ENCODE peak calls at places on chromosomes 2 and 18, in five cellular contexts. P is tibial artery; L is CD8-positive, alpha-beta T cell; W is Peyer's patch; D is esophagus muscularis mucosa. U is an unnamed sample.

GRCh38 chr2:54403512-54404238 is 52.5 kb upstream of the SPTBN1 start:
- DNase-seq in W (no peak), P (no peak), D (no peak), L (no peak), U (no peak)

GRCh38 chr2:171327043-171327496 is 106.7 kb downstream of the METTL8 start:
- DNase-seq in P (no peak), W (no peak), D (no peak), L (no peak), U (no peak)

GRCh38 chr18:53551868-53552426 is 672.5 kb downstream of the MBD2 start:
- DNase-seq in D (no peak), P (no peak), L (no peak), W (no peak), U (peak; percentile 18)

GRCh38 chr2:84906108-84906899 is 848 bp downstream of the TMSB10 start:
- DNase-seq in P (no peak), W (peak; percentile 84), L (no peak), D (peak; percentile 90), U (peak; percentile 34)

GRCh38 chr2:171478345-171478744 is 43.9 kb upstream of the CYBRD1 start:
- DNase-seq in P (no peak), D (no peak), W (no peak), L (no peak), U (no peak)

GRCh38 chr2:18721038-18721922 is 131.9 kb upstream of the NT5C1B start:
- DNase-seq in L (no peak), P (no peak), D (no peak), W (no peak), U (no peak)

GRCh38 chr2:152071077-152071476 is 27.8 kb downstream of the CACNB4 start:
- DNase-seq in L (no peak), P (no peak), D (no peak), W (no peak), U (no peak)

GRCh38 chr18:70373062-70373519 is 84.2 kb downstream of the SOCS6 start:
- DNase-seq in P (no peak), L (no peak), D (no peak), W (peak; percentile 59), U (no peak)

GRCh38 chr18:73752965-73753364 is 394.7 kb downstream of the FBXO15 start:
- DNase-seq in L (no peak), P (no peak), D (no peak), W (no peak), U (no peak)

GRCh38 chr18:54149078-54149697 is 75.3 kb downstream of the MBD2 start:
- DNase-seq in D (no peak), L (no peak), P (peak; percentile 32), W (no peak), U (no peak)

GRCh38 chr2:119174216-119174992 is 15.9 kb upstream of the C1QL2 start:
- DNase-seq in D (no peak), W (peak; percentile 79), P (no peak), L (peak; percentile 46), U (no peak)

GRCh38 chr18:33821503-33821902 is 243.5 kb downstream of the ASXL3 start:
- DNase-seq in D (no peak), L (no peak), P (no peak), W (no peak), U (no peak)

GRCh38 chr2:73218298-73218697 is 4.3 kb downstream of the SMYD5 start:
- DNase-seq in D (no peak), W (no peak), L (no peak), P (no peak), U (no peak)

GRCh38 chr2:176514805-176515500 is 245.7 kb downstream of the MTX2 start:
- DNase-seq in P (no peak), D (no peak), L (no peak), W (no peak), U (no peak)

GRCh38 chr18:76994086-76994654 is 138.4 kb downstream of the MBP start:
- DNase-seq in L (no peak), W (no peak), P (no peak), D (no peak), U (no peak)

GRCh38 chr18:48728204-48728833 is 189.5 kb downstream of the CTIF start:
- DNase-seq in W (no peak), L (no peak), D (no peak), P (peak; percentile 62), U (no peak)

GRCh38 chr2:229419158-229419557 is 148.1 kb upstream of the PID1 start:
- DNase-seq in P (no peak), D (no peak), W (no peak), L (no peak), U (no peak)

GRCh38 chr18:9925795-9926194 is 12.0 kb downstream of the VAPA start:
- DNase-seq in D (no peak), W (no peak), L (no peak), P (no peak), U (no peak)
- H3K4me1 ChIP-seq in D (peaks cover 71% of the 10 kb centered on the region), W (peaks cover 65% of the 10 kb centered on the region), L (peaks cover 85% of the 10 kb centered on the region), P (peaks cover 98% of the 10 kb centered on the region), U (peaks cover 99% of the 10 kb centered on the region)

GRCh38 chr2:10279946-10280463 is 22.7 kb upstream of the HPCAL1 start:
- DNase-seq in D (no peak), L (no peak), P (no peak), W (peak; percentile 41), U (no peak)
- H3K4me1 ChIP-seq in D (peaks cover 1% of the 10 kb centered on the region), L (peaks cover 10% of the 10 kb centered on the region), P (peaks cover 37% of the 10 kb centered on the region), W (peaks cover 16% of the 10 kb centered on the region), U (peaks cover 4% of the 10 kb centered on the region)

GRCh38 chr2:156064540-156064939 is 268.0 kb downstream of the NR4A2 start:
- DNase-seq in W (no peak), P (no peak), L (no peak), D (no peak), U (no peak)

GRCh38 chr2:156065912-156066311 is 266.6 kb downstream of the NR4A2 start:
- DNase-seq in D (no peak), W (no peak), P (no peak), L (no peak), U (no peak)
- H3K4me1 ChIP-seq in D (no peaks in the 10 kb centered on the region), W (no peaks in the 10 kb centered on the region), P (no peaks in the 10 kb centered on the region), L (no peaks in the 10 kb centered on the region), U (no peaks in the 10 kb centered on the region)

DNA sequence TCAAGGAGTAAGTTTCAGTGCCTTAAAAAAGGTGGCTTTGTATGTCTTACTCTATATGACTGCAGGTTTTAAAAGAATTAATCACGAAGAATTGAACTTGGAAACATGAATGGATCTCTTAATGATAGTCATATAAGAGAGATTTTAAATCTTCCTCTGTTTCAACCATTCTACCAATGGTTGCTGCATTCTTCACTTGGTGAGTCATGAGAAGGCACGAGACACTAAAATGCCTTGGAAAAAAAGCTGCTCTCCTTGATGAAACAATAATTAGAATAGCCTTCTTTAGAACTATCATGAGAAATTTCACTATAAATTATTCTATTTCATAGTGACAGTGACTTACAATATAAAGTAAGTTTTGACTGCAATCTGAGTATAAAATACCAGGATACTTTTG is 101.7 kb upstream of the NRP2 start:
- DNase-seq in L (no peak), W (no peak), P (no peak), D (no peak), U (no peak)
- H3K4me1 ChIP-seq in L (no peaks in the 10 kb centered on the region), W (no peaks in the 10 kb centered on the region), P (no peaks in the 10 kb centered on the region), D (no peaks in the 10 kb centered on the region), U (no peaks in the 10 kb centered on the region)

DNA sequence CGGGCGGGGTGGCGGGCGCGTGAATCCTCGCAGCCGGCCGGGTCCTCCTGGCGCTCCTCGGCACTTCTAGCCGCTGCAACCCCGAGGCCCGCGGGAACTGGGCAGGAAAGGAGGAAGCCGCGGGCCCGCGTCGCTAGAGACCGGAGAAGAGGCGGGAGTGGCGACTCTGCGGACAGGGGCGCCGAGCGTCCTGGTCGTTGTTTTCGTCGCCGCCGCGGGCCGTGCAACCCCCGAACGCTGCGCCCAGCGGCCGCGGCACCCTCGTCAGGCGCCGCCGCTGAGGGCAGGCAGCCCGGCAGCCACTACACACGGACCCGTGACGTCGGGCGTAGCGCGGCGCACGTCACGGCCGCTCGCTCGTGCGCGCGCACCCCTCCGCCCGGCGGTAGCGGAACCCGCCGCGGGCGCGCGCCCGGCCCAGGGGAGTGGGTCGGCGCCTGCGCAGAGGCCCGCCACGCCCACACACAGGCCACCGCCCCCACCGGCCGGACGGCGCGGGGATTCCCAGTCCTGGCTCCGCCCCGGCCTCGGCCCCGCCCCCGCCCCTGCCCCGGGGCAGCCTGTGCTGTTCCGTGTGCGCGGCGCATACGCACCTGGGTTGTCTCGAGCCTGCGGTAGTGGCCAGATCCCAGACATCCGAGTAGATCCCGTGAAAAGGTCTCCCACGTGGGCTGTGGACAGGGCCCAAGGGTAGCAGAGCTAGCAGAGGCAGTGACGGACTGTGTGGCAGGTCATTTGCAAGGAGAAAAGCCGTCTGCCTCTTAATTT is at the start of gene MAP3K2:
- DNase-seq in L (peak; percentile 97), D (peak; percentile 96), W (peak; percentile 98), P (peak; percentile 90), U (peak; percentile 93)
- H3K4me1 ChIP-seq in L (peaks cover 36% of the 10 kb centered on the region), D (peaks cover 19% of the 10 kb centered on the region), W (peaks cover 37% of the 10 kb centered on the region), P (peaks cover 54% of the 10 kb centered on the region), U (peaks cover 54% of the 10 kb centered on the region)

GRCh38 chr2:237177986-237178385 is 92.3 kb downstream of the COPS8 start:
- DNase-seq in W (no peak), L (no peak), D (peak; percentile 66), P (no peak), U (no peak)
- H3K4me1 ChIP-seq in W (no peaks in the 10 kb centered on the region), L (no peaks in the 10 kb centered on the region), D (no peaks in the 10 kb centered on the region), P (peaks cover 8% of the 10 kb centered on the region), U (peaks cover 5% of the 10 kb centered on the region)

DNA sequence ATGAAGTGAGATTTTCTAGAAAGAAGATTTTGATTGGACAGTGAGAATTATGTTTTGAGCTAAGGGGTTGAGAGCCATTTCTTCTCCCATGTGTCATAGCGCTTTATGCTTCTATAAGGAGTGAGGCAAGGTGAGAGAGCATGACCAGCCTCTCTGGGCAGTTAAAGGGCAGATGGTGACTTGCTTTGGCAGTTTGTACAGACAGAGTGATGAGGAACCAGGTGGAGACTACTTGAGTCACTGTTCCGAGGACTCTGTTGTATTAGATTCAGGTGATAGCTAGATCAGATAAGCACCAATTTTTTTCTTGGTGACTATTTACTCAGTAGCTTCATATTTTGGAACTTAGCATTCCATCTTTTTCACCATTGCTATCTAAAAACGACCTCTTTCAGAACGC is 4.5 kb downstream of the CRIM1 start:
- DNase-seq in L (no peak), W (no peak), P (no peak), D (no peak), U (no peak)
- H3K4me1 ChIP-seq in L (peaks cover 23% of the 10 kb centered on the region), W (peaks cover 35% of the 10 kb centered on the region), P (peaks cover 64% of the 10 kb centered on the region), D (peaks cover 63% of the 10 kb centered on the region), U (peaks cover 74% of the 10 kb centered on the region)

U was measured in left ventricle myocardium inferior.